ENCODE peak calls at places on chromosome 18, in six cellular contexts. One of them, this sample, is unnamed.

GRCh38 chr18:58194028-58194427 is 150.0 kb downstream of the NEDD4L start:
- DNase-seq in IMR-90: no peak
- DNase-seq in mesenchymal stem cell: no peak
- DNase-seq in trophoblast cell: no peak
- DNase-seq in mesendoderm: peak
- DNase-seq in H1: no peak
- DNase-seq in this sample: no peak

GRCh38 chr18:5238371-5238758 is 41.3 kb upstream of the AKAIN1 start:
- DNase-seq in IMR-90: peak
- DNase-seq in H1: no peak
- DNase-seq in mesendoderm: no peak
- DNase-seq in mesenchymal stem cell: peak
- DNase-seq in trophoblast cell: peak
- DNase-seq in this sample: no peak

GRCh38 chr18:581106-581505 is 926 bp downstream of the CETN1 start:
- DNase-seq in mesendoderm: no peak
- DNase-seq in mesenchymal stem cell: no peak
- DNase-seq in IMR-90: no peak
- DNase-seq in H1: no peak
- DNase-seq in trophoblast cell: no peak
- DNase-seq in this sample: no peak

GRCh38 chr18:73264562-73264921 is 396.8 kb upstream of the NETO1 start:
- DNase-seq in trophoblast cell: no peak
- DNase-seq in H1: no peak
- DNase-seq in mesenchymal stem cell: no peak
- DNase-seq in mesendoderm: no peak
- DNase-seq in IMR-90: no peak
- DNase-seq in this sample: no peak

GRCh38 chr18:31819106-31819924 is 58.6 kb upstream of the SLC25A52 start:
- DNase-seq in mesendoderm: peak
- DNase-seq in IMR-90: peak
- DNase-seq in H1: peak
- DNase-seq in trophoblast cell: peak
- DNase-seq in mesenchymal stem cell: peak
- DNase-seq in this sample: peak

GRCh38 chr18:1965016-1965415 is 606.3 kb downstream of the METTL4 start:
- DNase-seq in mesenchymal stem cell: no peak
- DNase-seq in H1: no peak
- DNase-seq in IMR-90: no peak
- DNase-seq in mesendoderm: peak
- DNase-seq in trophoblast cell: no peak
- DNase-seq in this sample: no peak

GRCh38 chr18:24502621-24503020 is 42.2 kb downstream of the HRH4 start:
- DNase-seq in H1: no peak
- DNase-seq in mesendoderm: peak
- DNase-seq in trophoblast cell: no peak
- DNase-seq in IMR-90: no peak
- DNase-seq in mesenchymal stem cell: no peak
- DNase-seq in this sample: no peak

GRCh38 chr18:9708882-9709877 is 1.1 kb downstream of the RAB31 start:
- DNase-seq in mesendoderm: peak
- DNase-seq in IMR-90: no peak
- DNase-seq in trophoblast cell: peak
- DNase-seq in mesenchymal stem cell: peak
- DNase-seq in H1: no peak
- DNase-seq in this sample: no peak

DNA sequence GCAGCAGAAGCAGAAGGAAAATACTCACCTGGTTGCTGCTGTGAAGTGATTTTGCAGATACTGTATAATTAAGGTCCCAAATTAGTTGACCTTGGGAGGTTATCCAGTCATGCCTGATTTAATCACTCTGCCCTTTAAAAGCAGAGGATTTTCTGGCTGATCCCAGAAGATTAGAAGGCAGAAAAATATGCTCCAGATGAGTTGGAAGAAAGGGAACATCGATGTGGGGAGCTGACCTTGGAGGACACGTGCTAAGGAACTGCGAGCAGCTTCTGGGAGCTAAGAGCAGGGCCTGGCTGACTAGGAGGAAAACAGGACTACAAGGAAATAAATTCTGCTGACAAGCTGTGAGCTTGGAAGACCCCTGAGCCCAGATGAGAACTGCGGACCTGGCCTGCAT is 13.3 kb upstream of the DYM start:
- DNase-seq in mesenchymal stem cell: no peak
- DNase-seq in mesendoderm: no peak
- DNase-seq in H1: no peak
- DNase-seq in IMR-90: no peak
- DNase-seq in trophoblast cell: no peak
- DNase-seq in this sample: no peak
- H4K8ac ChIP-seq in mesenchymal stem cell: no peak
- H4K8ac ChIP-seq in mesendoderm: no peak
- H4K8ac ChIP-seq in H1: no peak
- H4K8ac ChIP-seq in IMR-90: no peak
- H4K8ac ChIP-seq in trophoblast cell: no peak
- H4K8ac ChIP-seq in this sample: no peak

GRCh38 chr18:44945847-44946490 is 265.3 kb downstream of the SETBP1 start:
- DNase-seq in mesenchymal stem cell: no peak
- DNase-seq in mesendoderm: no peak
- DNase-seq in trophoblast cell: no peak
- DNase-seq in H1: no peak
- DNase-seq in IMR-90: no peak
- DNase-seq in this sample: peak
- H3K4me3 ChIP-seq in mesenchymal stem cell: no peak
- H3K4me3 ChIP-seq in mesendoderm: no peak
- H3K4me3 ChIP-seq in trophoblast cell: no peak
- H3K4me3 ChIP-seq in H1: no peak
- H3K4me3 ChIP-seq in IMR-90: no peak
- H3K4me3 ChIP-seq in this sample: no peak

GRCh38 chr18:62717059-62717849 is 1.9 kb downstream of the PHLPP1 start:
- DNase-seq in mesendoderm: peak
- DNase-seq in trophoblast cell: peak
- DNase-seq in IMR-90: peak
- DNase-seq in H1: no peak
- DNase-seq in mesenchymal stem cell: peak
- DNase-seq in this sample: no peak

GRCh38 chr18:62716679-62717058 is 1.3 kb downstream of the PHLPP1 start:
- DNase-seq in mesenchymal stem cell: peak
- DNase-seq in trophoblast cell: peak
- DNase-seq in mesendoderm: peak
- DNase-seq in IMR-90: no peak
- DNase-seq in H1: no peak
- DNase-seq in this sample: peak

GRCh38 chr18:62715439-62715792 is at the start of gene PHLPP1:
- DNase-seq in mesenchymal stem cell: no peak
- DNase-seq in trophoblast cell: no peak
- DNase-seq in H1: no peak
- DNase-seq in IMR-90: no peak
- DNase-seq in mesendoderm: no peak
- DNase-seq in this sample: no peak

GRCh38 chr18:62714671-62715438 is 486 bp upstream of the PHLPP1 start:
- DNase-seq in H1: peak
- DNase-seq in mesendoderm: peak
- DNase-seq in IMR-90: peak
- DNase-seq in mesenchymal stem cell: peak
- DNase-seq in trophoblast cell: peak
- DNase-seq in this sample: peak

GRCh38 chr18:62715829-62716678 is 713 bp downstream of the PHLPP1 start:
- DNase-seq in IMR-90: peak
- DNase-seq in mesendoderm: peak
- DNase-seq in trophoblast cell: peak
- DNase-seq in H1: no peak
- DNase-seq in mesenchymal stem cell: peak
- DNase-seq in this sample: peak
- H3K18ac ChIP-seq in IMR-90: no peak
- H3K18ac ChIP-seq in mesendoderm: peak
- H3K18ac ChIP-seq in trophoblast cell: peak
- H3K18ac ChIP-seq in H1: peak
- H3K18ac ChIP-seq in mesenchymal stem cell: peak
- H3K18ac ChIP-seq in this sample: peak

GRCh38 chr18:35352283-35352682 is 8.1 kb upstream of the ZNF24 start:
- DNase-seq in mesenchymal stem cell: no peak
- DNase-seq in IMR-90: no peak
- DNase-seq in trophoblast cell: no peak
- DNase-seq in mesendoderm: peak
- DNase-seq in H1: no peak
- DNase-seq in this sample: no peak

GRCh38 chr18:35352778-35353177 is 8.6 kb upstream of the ZNF24 start:
- DNase-seq in trophoblast cell: no peak
- DNase-seq in mesenchymal stem cell: no peak
- DNase-seq in H1: no peak
- DNase-seq in IMR-90: no peak
- DNase-seq in mesendoderm: no peak
- DNase-seq in this sample: no peak

DNA sequence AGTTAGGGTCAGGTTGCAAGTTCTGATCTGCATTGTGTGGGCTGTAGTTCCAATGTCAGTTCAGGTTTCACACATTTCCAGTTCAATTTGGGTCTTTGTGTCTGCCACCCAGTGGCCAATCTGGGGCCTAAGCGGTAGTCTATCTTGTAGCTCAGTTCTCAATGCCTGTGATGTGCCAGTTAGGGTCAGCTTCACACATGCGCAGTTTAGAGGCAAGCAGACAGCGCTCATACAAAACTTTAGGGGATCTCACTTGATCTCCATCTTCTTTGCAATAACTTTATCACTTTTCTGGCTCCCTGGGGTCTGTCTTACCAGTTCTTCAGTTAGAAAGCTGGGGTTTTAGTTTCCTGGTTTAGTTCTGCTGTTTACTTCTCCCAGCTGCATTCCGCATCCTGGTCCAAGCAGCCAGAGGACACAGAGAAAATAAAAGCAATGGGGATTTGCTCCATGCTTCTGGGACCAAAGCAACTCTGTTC is 11.0 kb upstream of the ZNF24 start:
- DNase-seq in mesenchymal stem cell: peak
- DNase-seq in IMR-90: peak
- DNase-seq in mesendoderm: peak
- DNase-seq in H1: peak
- DNase-seq in trophoblast cell: peak
- DNase-seq in this sample: peak
- H4K8ac ChIP-seq in mesenchymal stem cell: no peak
- H4K8ac ChIP-seq in IMR-90: no peak
- H4K8ac ChIP-seq in mesendoderm: peak
- H4K8ac ChIP-seq in H1: no peak
- H4K8ac ChIP-seq in trophoblast cell: peak
- H4K8ac ChIP-seq in this sample: no peak

GRCh38 chr18:23207994-23208393 is 72.7 kb downstream of the CABLES1 start:
- DNase-seq in trophoblast cell: no peak
- DNase-seq in H1: no peak
- DNase-seq in mesenchymal stem cell: no peak
- DNase-seq in IMR-90: no peak
- DNase-seq in mesendoderm: no peak
- DNase-seq in this sample: no peak

GRCh38 chr18:23209031-23209430 is 73.7 kb downstream of the CABLES1 start:
- DNase-seq in mesenchymal stem cell: no peak
- DNase-seq in H1: no peak
- DNase-seq in mesendoderm: no peak
- DNase-seq in trophoblast cell: peak
- DNase-seq in IMR-90: peak
- DNase-seq in this sample: no peak

GRCh38 chr18:23209796-23210195 is 74.5 kb downstream of the CABLES1 start:
- DNase-seq in mesenchymal stem cell: no peak
- DNase-seq in trophoblast cell: no peak
- DNase-seq in mesendoderm: no peak
- DNase-seq in H1: no peak
- DNase-seq in IMR-90: no peak
- DNase-seq in this sample: no peak

GRCh38 chr18:23207191-23207955 is 72.1 kb downstream of the CABLES1 start:
- DNase-seq in IMR-90: peak
- DNase-seq in mesendoderm: peak
- DNase-seq in mesenchymal stem cell: no peak
- DNase-seq in H1: no peak
- DNase-seq in trophoblast cell: no peak
- DNase-seq in this sample: no peak

GRCh38 chr18:23208600-23208999 is 73.3 kb downstream of the CABLES1 start:
- DNase-seq in IMR-90: no peak
- DNase-seq in mesendoderm: no peak
- DNase-seq in H1: no peak
- DNase-seq in mesenchymal stem cell: no peak
- DNase-seq in trophoblast cell: no peak
- DNase-seq in this sample: no peak
- H3K4me3 ChIP-seq in IMR-90: no peak
- H3K4me3 ChIP-seq in mesendoderm: no peak
- H3K4me3 ChIP-seq in H1: no peak
- H3K4me3 ChIP-seq in mesenchymal stem cell: no peak
- H3K4me3 ChIP-seq in trophoblast cell: no peak
- H3K4me3 ChIP-seq in this sample: no peak

GRCh38 chr18:36187138-36187825 is at the start of gene MOCOS:
- DNase-seq in mesenchymal stem cell: peak
- DNase-seq in mesendoderm: peak
- DNase-seq in H1: no peak
- DNase-seq in trophoblast cell: peak
- DNase-seq in IMR-90: peak
- DNase-seq in this sample: peak
- H3K18ac ChIP-seq in mesenchymal stem cell: peak
- H3K18ac ChIP-seq in mesendoderm: peak
- H3K18ac ChIP-seq in H1: peak
- H3K18ac ChIP-seq in trophoblast cell: no peak
- H3K18ac ChIP-seq in IMR-90: peak
- H3K18ac ChIP-seq in this sample: peak

GRCh38 chr18:56977771-56978170 is 169.1 kb upstream of the BOD1L2 start:
- DNase-seq in mesenchymal stem cell: no peak
- DNase-seq in IMR-90: no peak
- DNase-seq in mesendoderm: no peak
- DNase-seq in H1: no peak
- DNase-seq in trophoblast cell: no peak
- DNase-seq in this sample: no peak
- H4K8ac ChIP-seq in mesenchymal stem cell: no peak
- H4K8ac ChIP-seq in IMR-90: no peak
- H4K8ac ChIP-seq in mesendoderm: no peak
- H4K8ac ChIP-seq in H1: no peak
- H4K8ac ChIP-seq in trophoblast cell: no peak
- H4K8ac ChIP-seq in this sample: no peak

DNA sequence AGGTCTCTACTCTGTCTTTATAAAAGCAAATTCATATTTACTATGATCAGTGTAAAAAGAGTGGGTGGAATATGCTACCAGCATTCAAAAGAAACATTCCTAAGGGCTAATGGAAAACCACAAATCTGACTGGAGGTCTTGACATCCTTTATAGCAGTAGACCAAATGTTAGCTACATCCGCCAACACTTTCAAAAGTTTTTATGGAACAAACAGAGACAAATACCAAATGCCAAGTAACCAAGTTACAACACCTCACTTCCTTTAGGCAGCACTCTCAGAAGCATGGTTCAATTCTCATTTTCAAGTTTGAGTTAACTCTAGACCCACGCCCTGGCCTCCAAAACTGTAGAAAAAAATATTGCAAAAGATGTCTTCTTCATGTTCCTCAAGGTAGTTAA is 78.3 kb upstream of the SETBP1 start:
- DNase-seq in trophoblast cell: no peak
- DNase-seq in H1: no peak
- DNase-seq in IMR-90: no peak
- DNase-seq in mesenchymal stem cell: peak
- DNase-seq in mesendoderm: no peak
- DNase-seq in this sample: no peak
- H3K4me3 ChIP-seq in trophoblast cell: no peak
- H3K4me3 ChIP-seq in H1: no peak
- H3K4me3 ChIP-seq in IMR-90: no peak
- H3K4me3 ChIP-seq in mesenchymal stem cell: no peak
- H3K4me3 ChIP-seq in mesendoderm: no peak
- H3K4me3 ChIP-seq in this sample: no peak

GRCh38 chr18:21112140-21112473 is 494 bp upstream of the ROCK1 start:
- DNase-seq in H1: no peak
- DNase-seq in mesendoderm: no peak
- DNase-seq in trophoblast cell: no peak
- DNase-seq in IMR-90: no peak
- DNase-seq in mesenchymal stem cell: no peak
- DNase-seq in this sample: no peak
- H3K18ac ChIP-seq in H1: no peak
- H3K18ac ChIP-seq in mesendoderm: peak
- H3K18ac ChIP-seq in trophoblast cell: peak
- H3K18ac ChIP-seq in IMR-90: peak
- H3K18ac ChIP-seq in mesenchymal stem cell: peak
- H3K18ac ChIP-seq in this sample: peak